ENCODE peak calls at places on chromosomes 11 and 22, in nine cellular contexts. Y is SK-N-DZ; R is activated naive CD4-positive, alpha-beta T cell; Z is endothelial cell; A is HEK293T; H is lung; J is NCI-H524; K is Calu3; V is coronary artery. Q is an unnamed sample.

GRCh38 chr11:119896387-119897045 is 167.5 kb upstream of the NECTIN1 start:
- DNase-seq in Z (no peak), A (no peak), H (no peak), J (no peak), Y (no peak), R (no peak), V (no peak), K (no peak), Q (no peak)

GRCh38 chr11:16605440-16605970 is 132.9 kb upstream of the C11orf58 start:
- DNase-seq in Z (peak), V (no peak), R (no peak), Y (no peak), K (peak), A (peak), J (peak), H (no peak), Q (peak)

GRCh38 chr11:37946155-37946766 is 1348.2 kb upstream of the RAG2 start:
- DNase-seq in A (no peak), J (peak), H (no peak), K (peak), Z (peak), Y (peak), R (no peak), V (no peak), Q (peak)

GRCh38 chr11:33248416-33248957 is 8.7 kb upstream of the HIPK3 start:
- DNase-seq in R (no peak), A (no peak), Z (no peak), V (no peak), K (no peak), J (no peak), H (no peak), Y (no peak), Q (no peak)

GRCh38 chr22:44882226-44882905 is 127.4 kb downstream of the PHF21B start:
- DNase-seq in H (no peak), V (no peak), A (no peak), R (no peak), J (no peak), Y (no peak), Z (no peak), K (no peak), Q (no peak)

GRCh38 chr11:16759857-16760256 is 21.4 kb downstream of the C11orf58 start:
- DNase-seq in K (no peak), H (no peak), R (no peak), J (no peak), A (no peak), Z (no peak), V (no peak), Y (no peak), Q (no peak)

GRCh38 chr11:5600374-5600851 is 4.0 kb downstream of the TRIM6 start:
- DNase-seq in Y (peak), H (peak), Z (peak), K (peak), V (no peak), R (peak), J (peak), A (peak), Q (peak)

GRCh38 chr11:86608251-86608799 is 64.1 kb downstream of the ME3 start:
- DNase-seq in H (peak), Z (peak), J (peak), Y (peak), K (peak), R (no peak), A (peak), V (no peak), Q (peak)

GRCh38 chr22:50678218-50678650 is 5.6 kb downstream of the SHANK3 start:
- DNase-seq in R (no peak), J (no peak), Z (no peak), Y (no peak), K (no peak), A (no peak), V (no peak), H (peak), Q (no peak)

GRCh38 chr22:45263790-45264269 is 20.9 kb upstream of the UPK3A start:
- DNase-seq in Y (peak), J (peak), K (peak), H (peak), A (peak), Z (peak), R (no peak), V (no peak), Q (peak)

GRCh38 chr22:17780741-17781318 is 6.6 kb upstream of the BID start:
- DNase-seq in A (no peak), K (no peak), Z (no peak), J (no peak), V (no peak), Y (no peak), R (no peak), H (no peak), Q (no peak)

GRCh38 chr22:47370448-47371262 is 608.2 kb downstream of the TBC1D22A start:
- DNase-seq in K (no peak), J (no peak), V (no peak), H (no peak), A (no peak), Y (no peak), Z (no peak), R (no peak), Q (no peak)

GRCh38 chr22:50034126-50035081 is 21.8 kb upstream of the IL17REL start:
- DNase-seq in Y (no peak), A (no peak), J (no peak), Z (no peak), R (no peak), V (no peak), K (no peak), H (no peak), Q (no peak)